ENCODE peak calls at places on chromosomes 3 and 15, in ten cellular contexts. One of them, this sample, is unnamed. For H3K4me1, the result is how much of the 10 kb centered on the place peaks cover.

GRCh38 chr3:10957976-10958749 is 34.4 kb upstream of the SLC6A1 start:
- DNase-seq in H1: no peak
- DNase-seq in small intestine: peak
- DNase-seq in CD8-positive, alpha-beta T cell: no peak
- DNase-seq in psoas muscle: peak
- DNase-seq in spleen: no peak
- DNase-seq in heart right ventricle: peak
- DNase-seq in fibroblast of lung: peak
- DNase-seq in mucosa of descending colon: peak
- DNase-seq in astrocyte: no peak
- DNase-seq in this sample: peak

GRCh38 chr15:88615303-88616107 is 5.6 kb upstream of the AEN start:
- DNase-seq in heart right ventricle: no peak
- DNase-seq in mucosa of descending colon: peak
- DNase-seq in psoas muscle: no peak
- DNase-seq in small intestine: peak
- DNase-seq in astrocyte: no peak
- DNase-seq in fibroblast of lung: no peak
- DNase-seq in H1: peak
- DNase-seq in CD8-positive, alpha-beta T cell: no peak
- DNase-seq in spleen: no peak
- DNase-seq in this sample: peak

GRCh38 chr15:45867281-45867680 is 232.5 kb downstream of the SQOR start:
- DNase-seq in small intestine: no peak
- DNase-seq in mucosa of descending colon: no peak
- DNase-seq in spleen: no peak
- DNase-seq in heart right ventricle: no peak
- DNase-seq in psoas muscle: no peak
- DNase-seq in CD8-positive, alpha-beta T cell: no peak
- DNase-seq in fibroblast of lung: no peak
- DNase-seq in H1: no peak
- DNase-seq in astrocyte: no peak
- DNase-seq in this sample: no peak

GRCh38 chr15:87365221-87365620 is 891.3 kb downstream of the NTRK3 start:
- DNase-seq in psoas muscle: no peak
- DNase-seq in astrocyte: peak
- DNase-seq in fibroblast of lung: peak
- DNase-seq in CD8-positive, alpha-beta T cell: no peak
- DNase-seq in small intestine: no peak
- DNase-seq in spleen: no peak
- DNase-seq in H1: no peak
- DNase-seq in mucosa of descending colon: no peak
- DNase-seq in heart right ventricle: no peak
- DNase-seq in this sample: no peak

GRCh38 chr15:80484312-80484981 is 80.3 kb downstream of the ARNT2 start:
- DNase-seq in heart right ventricle: no peak
- DNase-seq in fibroblast of lung: no peak
- DNase-seq in H1: no peak
- DNase-seq in psoas muscle: no peak
- DNase-seq in CD8-positive, alpha-beta T cell: no peak
- DNase-seq in small intestine: no peak
- DNase-seq in mucosa of descending colon: no peak
- DNase-seq in astrocyte: peak
- DNase-seq in spleen: no peak
- DNase-seq in this sample: no peak

GRCh38 chr3:146117406-146118285 is 43.3 kb downstream of the PLOD2 start:
- DNase-seq in heart right ventricle: no peak
- DNase-seq in fibroblast of lung: peak
- DNase-seq in small intestine: no peak
- DNase-seq in psoas muscle: no peak
- DNase-seq in H1: no peak
- DNase-seq in mucosa of descending colon: no peak
- DNase-seq in astrocyte: peak
- DNase-seq in spleen: no peak
- DNase-seq in CD8-positive, alpha-beta T cell: no peak
- DNase-seq in this sample: no peak

GRCh38 chr3:114626751-114627150 is 332.9 kb downstream of the TIGIT start:
- DNase-seq in mucosa of descending colon: no peak
- DNase-seq in CD8-positive, alpha-beta T cell: no peak
- DNase-seq in small intestine: no peak
- DNase-seq in H1: no peak
- DNase-seq in psoas muscle: no peak
- DNase-seq in spleen: no peak
- DNase-seq in astrocyte: peak
- DNase-seq in heart right ventricle: no peak
- DNase-seq in fibroblast of lung: peak
- DNase-seq in this sample: no peak

GRCh38 chr15:42832577-42832976 is 88.0 kb downstream of the TTBK2 start:
- DNase-seq in mucosa of descending colon: no peak
- DNase-seq in fibroblast of lung: peak
- DNase-seq in CD8-positive, alpha-beta T cell: no peak
- DNase-seq in heart right ventricle: no peak
- DNase-seq in spleen: no peak
- DNase-seq in small intestine: no peak
- DNase-seq in psoas muscle: no peak
- DNase-seq in H1: no peak
- DNase-seq in astrocyte: peak
- DNase-seq in this sample: no peak

GRCh38 chr15:40251455-40252140 is 12.7 kb downstream of the PAK6 start:
- DNase-seq in astrocyte: no peak
- DNase-seq in mucosa of descending colon: peak
- DNase-seq in psoas muscle: no peak
- DNase-seq in small intestine: no peak
- DNase-seq in fibroblast of lung: no peak
- DNase-seq in H1: no peak
- DNase-seq in heart right ventricle: peak
- DNase-seq in spleen: peak
- DNase-seq in CD8-positive, alpha-beta T cell: no peak
- DNase-seq in this sample: no peak

GRCh38 chr15:51121118-51121517 is 26.4 kb upstream of the TNFAIP8L3 start:
- DNase-seq in astrocyte: peak
- DNase-seq in psoas muscle: no peak
- DNase-seq in heart right ventricle: no peak
- DNase-seq in small intestine: peak
- DNase-seq in mucosa of descending colon: no peak
- DNase-seq in H1: no peak
- DNase-seq in fibroblast of lung: peak
- DNase-seq in spleen: no peak
- DNase-seq in CD8-positive, alpha-beta T cell: no peak
- DNase-seq in this sample: no peak

GRCh38 chr3:164748626-164749025 is 329.7 kb downstream of the SI start:
- DNase-seq in psoas muscle: no peak
- DNase-seq in CD8-positive, alpha-beta T cell: no peak
- DNase-seq in spleen: no peak
- DNase-seq in astrocyte: no peak
- DNase-seq in mucosa of descending colon: no peak
- DNase-seq in H1: no peak
- DNase-seq in heart right ventricle: no peak
- DNase-seq in small intestine: no peak
- DNase-seq in fibroblast of lung: no peak
- DNase-seq in this sample: no peak

DNA sequence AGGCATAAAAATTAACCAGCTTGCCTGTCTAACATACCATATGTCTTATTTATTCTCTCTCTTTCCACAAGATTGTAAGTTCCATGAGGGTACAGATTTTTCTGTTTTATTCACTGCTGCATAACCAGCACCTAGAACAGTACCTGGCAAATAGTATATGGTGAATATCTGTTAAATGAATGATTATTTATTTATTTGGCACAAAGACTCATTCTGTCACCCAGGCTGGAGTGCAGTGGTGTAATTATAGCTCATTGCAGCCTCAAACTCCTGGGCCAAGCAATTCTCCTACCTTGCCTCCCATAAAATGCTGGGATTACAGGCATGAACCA is 24.9 kb downstream of the DENND4A start:
- DNase-seq in mucosa of descending colon: no peak
- DNase-seq in psoas muscle: no peak
- DNase-seq in small intestine: no peak
- DNase-seq in H1: no peak
- DNase-seq in astrocyte: no peak
- DNase-seq in heart right ventricle: no peak
- DNase-seq in fibroblast of lung: no peak
- DNase-seq in CD8-positive, alpha-beta T cell: no peak
- DNase-seq in spleen: no peak
- DNase-seq in this sample: no peak
- H3K4me1 ChIP-seq in mucosa of descending colon: under half
- H3K4me1 ChIP-seq in psoas muscle: under half
- H3K4me1 ChIP-seq in small intestine: under half
- H3K4me1 ChIP-seq in H1: under half
- H3K4me1 ChIP-seq in astrocyte: under half
- H3K4me1 ChIP-seq in heart right ventricle: under half
- H3K4me1 ChIP-seq in fibroblast of lung: under half
- H3K4me1 ChIP-seq in CD8-positive, alpha-beta T cell: under half
- H3K4me1 ChIP-seq in spleen: under half
- H3K4me1 ChIP-seq in this sample: under half

GRCh38 chr3:177279118-177279815 is 82.0 kb upstream of the TBL1XR1 start:
- DNase-seq in small intestine: no peak
- DNase-seq in fibroblast of lung: peak
- DNase-seq in astrocyte: peak
- DNase-seq in CD8-positive, alpha-beta T cell: no peak
- DNase-seq in mucosa of descending colon: no peak
- DNase-seq in spleen: no peak
- DNase-seq in psoas muscle: no peak
- DNase-seq in heart right ventricle: no peak
- DNase-seq in H1: no peak
- DNase-seq in this sample: no peak

GRCh38 chr3:177284383-177284881 is 87.2 kb upstream of the TBL1XR1 start:
- DNase-seq in mucosa of descending colon: peak
- DNase-seq in astrocyte: peak
- DNase-seq in H1: peak
- DNase-seq in heart right ventricle: peak
- DNase-seq in spleen: no peak
- DNase-seq in psoas muscle: peak
- DNase-seq in small intestine: peak
- DNase-seq in fibroblast of lung: peak
- DNase-seq in CD8-positive, alpha-beta T cell: no peak
- DNase-seq in this sample: peak

GRCh38 chr3:177283983-177284382 is 86.7 kb upstream of the TBL1XR1 start:
- DNase-seq in astrocyte: no peak
- DNase-seq in small intestine: no peak
- DNase-seq in H1: no peak
- DNase-seq in spleen: no peak
- DNase-seq in heart right ventricle: no peak
- DNase-seq in fibroblast of lung: no peak
- DNase-seq in psoas muscle: no peak
- DNase-seq in mucosa of descending colon: no peak
- DNase-seq in CD8-positive, alpha-beta T cell: no peak
- DNase-seq in this sample: no peak

GRCh38 chr3:177282028-177282655 is 84.9 kb upstream of the TBL1XR1 start:
- DNase-seq in mucosa of descending colon: no peak
- DNase-seq in fibroblast of lung: no peak
- DNase-seq in spleen: no peak
- DNase-seq in psoas muscle: no peak
- DNase-seq in small intestine: peak
- DNase-seq in H1: no peak
- DNase-seq in CD8-positive, alpha-beta T cell: no peak
- DNase-seq in heart right ventricle: no peak
- DNase-seq in astrocyte: no peak
- DNase-seq in this sample: peak

DNA sequence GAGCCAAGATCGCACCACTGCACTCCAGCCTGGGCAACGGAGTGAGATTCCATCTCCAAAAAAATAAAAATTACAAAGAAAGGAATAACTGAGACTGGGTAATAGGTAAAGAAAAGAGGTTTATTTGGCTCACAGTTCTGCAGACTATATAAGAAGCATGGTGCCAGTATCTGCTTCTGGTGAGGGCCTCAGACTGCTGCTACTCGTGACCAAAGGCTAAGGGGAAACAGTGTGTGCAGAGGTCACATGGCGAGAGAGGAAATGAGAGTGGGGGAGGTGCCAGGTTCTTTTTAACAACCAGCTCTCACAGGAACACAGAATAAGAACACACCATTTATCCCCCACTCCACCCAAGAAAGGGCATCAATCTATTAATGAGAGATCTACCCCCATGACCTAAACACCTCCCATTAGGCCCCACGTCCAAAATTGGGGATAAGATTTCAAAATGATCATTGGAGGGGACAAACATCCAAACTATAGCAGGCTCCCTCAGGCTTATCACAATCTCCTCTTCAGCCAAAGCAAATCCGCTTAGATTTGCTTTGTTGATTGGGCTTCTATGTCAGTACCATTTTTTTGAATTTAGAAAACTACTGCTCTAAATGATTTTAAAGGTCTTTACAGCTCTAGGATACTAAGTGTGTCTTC is 84.1 kb upstream of the TBL1XR1 start:
- DNase-seq in small intestine: no peak
- DNase-seq in psoas muscle: no peak
- DNase-seq in mucosa of descending colon: no peak
- DNase-seq in heart right ventricle: no peak
- DNase-seq in H1: no peak
- DNase-seq in CD8-positive, alpha-beta T cell: no peak
- DNase-seq in fibroblast of lung: no peak
- DNase-seq in spleen: peak
- DNase-seq in astrocyte: no peak
- DNase-seq in this sample: no peak
- H3K4me1 ChIP-seq in small intestine: under half
- H3K4me1 ChIP-seq in psoas muscle: under half
- H3K4me1 ChIP-seq in mucosa of descending colon: under half
- H3K4me1 ChIP-seq in heart right ventricle: under half
- H3K4me1 ChIP-seq in H1: under half
- H3K4me1 ChIP-seq in CD8-positive, alpha-beta T cell: under half
- H3K4me1 ChIP-seq in fibroblast of lung: under half
- H3K4me1 ChIP-seq in spleen: under half
- H3K4me1 ChIP-seq in astrocyte: under half
- H3K4me1 ChIP-seq in this sample: under half

DNA sequence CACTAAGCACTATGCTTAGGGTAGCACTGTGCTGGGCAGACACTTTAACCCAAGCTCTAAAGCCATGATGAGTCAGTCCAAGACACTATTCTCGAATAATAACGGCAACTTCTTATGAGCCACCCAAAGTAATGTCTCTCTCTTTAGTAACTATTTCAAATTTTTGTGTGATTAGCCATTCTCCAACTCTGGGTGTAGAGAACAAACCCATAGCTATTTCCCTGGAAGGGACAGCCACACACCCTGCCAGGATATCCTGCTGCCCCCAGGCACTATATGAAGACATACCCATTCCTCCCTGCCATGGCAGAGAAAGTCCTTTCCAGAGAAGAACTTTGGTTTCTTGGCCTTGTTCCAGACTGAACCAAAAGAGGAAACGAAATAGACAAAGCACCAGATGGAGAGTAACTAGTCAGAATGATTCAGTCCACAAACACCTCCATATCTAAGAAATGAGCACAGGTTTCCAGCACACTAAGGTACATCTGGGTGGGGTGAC is 384.8 kb upstream of the THBS1 start:
- DNase-seq in psoas muscle: no peak
- DNase-seq in fibroblast of lung: peak
- DNase-seq in heart right ventricle: no peak
- DNase-seq in H1: no peak
- DNase-seq in mucosa of descending colon: no peak
- DNase-seq in CD8-positive, alpha-beta T cell: no peak
- DNase-seq in astrocyte: peak
- DNase-seq in spleen: no peak
- DNase-seq in small intestine: peak
- DNase-seq in this sample: no peak
- H3K4me1 ChIP-seq in psoas muscle: under half
- H3K4me1 ChIP-seq in fibroblast of lung: under half
- H3K4me1 ChIP-seq in heart right ventricle: under half
- H3K4me1 ChIP-seq in H1: under half
- H3K4me1 ChIP-seq in mucosa of descending colon: under half
- H3K4me1 ChIP-seq in CD8-positive, alpha-beta T cell: under half
- H3K4me1 ChIP-seq in astrocyte: under half
- H3K4me1 ChIP-seq in spleen: under half
- H3K4me1 ChIP-seq in small intestine: under half
- H3K4me1 ChIP-seq in this sample: under half

GRCh38 chr15:63221346-63221745 is 31.9 kb downstream of the RAB8B start:
- DNase-seq in small intestine: peak
- DNase-seq in astrocyte: no peak
- DNase-seq in fibroblast of lung: peak
- DNase-seq in mucosa of descending colon: no peak
- DNase-seq in CD8-positive, alpha-beta T cell: no peak
- DNase-seq in spleen: no peak
- DNase-seq in heart right ventricle: no peak
- DNase-seq in H1: no peak
- DNase-seq in psoas muscle: peak
- DNase-seq in this sample: no peak
- H3K4me1 ChIP-seq in small intestine: under half
- H3K4me1 ChIP-seq in astrocyte: under half
- H3K4me1 ChIP-seq in fibroblast of lung: under half
- H3K4me1 ChIP-seq in mucosa of descending colon: under half
- H3K4me1 ChIP-seq in CD8-positive, alpha-beta T cell: under half
- H3K4me1 ChIP-seq in spleen: under half
- H3K4me1 ChIP-seq in heart right ventricle: under half
- H3K4me1 ChIP-seq in H1: under half
- H3K4me1 ChIP-seq in psoas muscle: under half
- H3K4me1 ChIP-seq in this sample: under half

This sample was measured in transverse colon.